ENCODE peak calls at places on chromosomes 4 and X, in five cellular contexts. One of them, this sample, is unnamed. For H3K4me1 and H3K27me3, the result is how much of the 10 kb centered on the place peaks cover.

GRCh38 chr4:17512973-17513665 is 1.2 kb upstream of the QDPR start:
- DNase-seq in uterus: no peak
- DNase-seq in lower lobe of right lung: no peak
- DNase-seq in effector memory CD4-positive, alpha-beta T cell: no peak
- DNase-seq in IMR-90: no peak
- DNase-seq in this sample: peak

GRCh38 chr4:113394730-113395530 is 345.5 kb downstream of the ANK2 start:
- DNase-seq in uterus: peak
- DNase-seq in lower lobe of right lung: no peak
- DNase-seq in effector memory CD4-positive, alpha-beta T cell: peak
- DNase-seq in IMR-90: peak
- DNase-seq in this sample: peak

GRCh38 chr4:38075370-38076152 is 115.4 kb downstream of the PTTG2 start:
- DNase-seq in uterus: no peak
- DNase-seq in lower lobe of right lung: no peak
- DNase-seq in effector memory CD4-positive, alpha-beta T cell: no peak
- DNase-seq in IMR-90: peak
- DNase-seq in this sample: peak

GRCh38 chr4:168293386-168293975 is 25.1 kb downstream of the DDX60 start:
- DNase-seq in uterus: no peak
- DNase-seq in lower lobe of right lung: no peak
- DNase-seq in effector memory CD4-positive, alpha-beta T cell: no peak
- DNase-seq in IMR-90: no peak
- DNase-seq in this sample: no peak

GRCh38 chr4:173334891-173335754 is 965 bp upstream of the HMGB2 start:
- DNase-seq in uterus: peak
- DNase-seq in lower lobe of right lung: peak
- DNase-seq in effector memory CD4-positive, alpha-beta T cell: peak
- DNase-seq in IMR-90: peak
- DNase-seq in this sample: peak

GRCh38 chr4:182018691-182019090 is 224.5 kb upstream of the TENM3 start:
- DNase-seq in uterus: no peak
- DNase-seq in lower lobe of right lung: no peak
- DNase-seq in effector memory CD4-positive, alpha-beta T cell: no peak
- DNase-seq in IMR-90: no peak
- DNase-seq in this sample: no peak

GRCh38 chrX:155259752-155260151 is 4.5 kb downstream of the RAB39B start:
- DNase-seq in uterus: no peak
- DNase-seq in lower lobe of right lung: no peak
- DNase-seq in effector memory CD4-positive, alpha-beta T cell: no peak
- DNase-seq in IMR-90: no peak
- DNase-seq in this sample: no peak

GRCh38 chr4:88659061-88659889 is 38.4 kb downstream of the NAP1L5 start:
- DNase-seq in uterus: peak
- DNase-seq in lower lobe of right lung: no peak
- DNase-seq in effector memory CD4-positive, alpha-beta T cell: no peak
- DNase-seq in IMR-90: peak
- DNase-seq in this sample: peak

GRCh38 chr4:17967078-17967477 is 54.5 kb downstream of the LCORL start:
- DNase-seq in uterus: no peak
- DNase-seq in lower lobe of right lung: no peak
- DNase-seq in effector memory CD4-positive, alpha-beta T cell: no peak
- DNase-seq in IMR-90: no peak
- DNase-seq in this sample: no peak

GRCh38 chr4:6079965-6080364 is 61.7 kb upstream of the C4orf50 start:
- DNase-seq in uterus: no peak
- DNase-seq in lower lobe of right lung: no peak
- DNase-seq in effector memory CD4-positive, alpha-beta T cell: no peak
- DNase-seq in IMR-90: no peak
- DNase-seq in this sample: no peak

DNA sequence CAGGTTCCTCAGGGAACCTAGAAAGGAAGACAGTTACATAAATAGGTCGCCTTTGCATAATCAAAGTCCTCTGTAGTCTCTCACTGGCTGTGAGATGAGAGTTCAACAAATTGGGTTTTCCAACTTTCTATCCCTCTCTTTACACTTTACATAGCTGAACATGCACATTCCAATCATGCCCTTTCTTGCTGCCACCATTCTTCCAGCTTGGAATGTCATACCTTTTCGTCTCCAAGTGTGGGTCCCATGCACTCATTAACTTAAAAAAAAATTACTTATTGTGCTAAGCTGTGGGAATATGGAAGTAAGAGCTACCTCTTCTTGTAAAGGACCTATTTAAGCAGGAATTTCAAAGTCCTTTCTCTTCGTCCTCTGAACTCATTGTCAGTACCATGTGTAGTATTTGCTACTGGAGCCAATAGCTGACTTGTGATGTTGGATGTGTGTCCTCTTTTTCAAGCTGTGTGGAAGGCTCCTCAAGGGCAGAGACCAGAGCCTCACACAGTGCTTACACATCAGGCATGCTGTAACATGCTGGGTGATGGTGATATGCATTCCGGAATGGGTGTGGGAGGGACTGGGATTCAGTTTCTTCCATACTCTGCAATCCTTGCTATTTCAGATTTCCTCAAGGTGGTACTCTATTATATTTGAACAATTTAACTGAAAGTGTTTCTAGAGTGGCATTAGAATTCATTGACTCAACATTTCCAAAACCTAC is 7.1 kb downstream of the ENOPH1 start:
- DNase-seq in uterus: no peak
- DNase-seq in lower lobe of right lung: no peak
- DNase-seq in effector memory CD4-positive, alpha-beta T cell: no peak
- DNase-seq in IMR-90: peak
- DNase-seq in this sample: peak
- H3K4me1 ChIP-seq in uterus: under half
- H3K4me1 ChIP-seq in lower lobe of right lung: under half
- H3K4me1 ChIP-seq in effector memory CD4-positive, alpha-beta T cell: under half
- H3K4me1 ChIP-seq in IMR-90: under half
- H3K4me1 ChIP-seq in this sample: under half

GRCh38 chrX:15737957-15738685 is at the start of gene CA5B:
- DNase-seq in uterus: peak
- DNase-seq in lower lobe of right lung: peak
- DNase-seq in effector memory CD4-positive, alpha-beta T cell: peak
- DNase-seq in IMR-90: peak
- DNase-seq in this sample: peak
- H3K27ac ChIP-seq in uterus: peak
- H3K27ac ChIP-seq in lower lobe of right lung: peak
- H3K27ac ChIP-seq in effector memory CD4-positive, alpha-beta T cell: peak
- H3K27ac ChIP-seq in IMR-90: no peak
- H3K27ac ChIP-seq in this sample: no peak

GRCh38 chrX:100411802-100412333 is 1.8 kb upstream of the PCDH19 start:
- DNase-seq in uterus: no peak
- DNase-seq in lower lobe of right lung: no peak
- DNase-seq in effector memory CD4-positive, alpha-beta T cell: no peak
- DNase-seq in IMR-90: no peak
- DNase-seq in this sample: no peak

GRCh38 chrX:100410083-100410590 is at the start of gene PCDH19:
- DNase-seq in uterus: peak
- DNase-seq in lower lobe of right lung: peak
- DNase-seq in effector memory CD4-positive, alpha-beta T cell: no peak
- DNase-seq in IMR-90: peak
- DNase-seq in this sample: no peak

GRCh38 chrX:100409316-100410082 is 574 bp downstream of the PCDH19 start:
- DNase-seq in uterus: no peak
- DNase-seq in lower lobe of right lung: no peak
- DNase-seq in effector memory CD4-positive, alpha-beta T cell: no peak
- DNase-seq in IMR-90: no peak
- DNase-seq in this sample: no peak

GRCh38 chrX:100413231-100413630 is 3.2 kb upstream of the PCDH19 start:
- DNase-seq in uterus: no peak
- DNase-seq in lower lobe of right lung: no peak
- DNase-seq in effector memory CD4-positive, alpha-beta T cell: no peak
- DNase-seq in IMR-90: peak
- DNase-seq in this sample: peak

DNA sequence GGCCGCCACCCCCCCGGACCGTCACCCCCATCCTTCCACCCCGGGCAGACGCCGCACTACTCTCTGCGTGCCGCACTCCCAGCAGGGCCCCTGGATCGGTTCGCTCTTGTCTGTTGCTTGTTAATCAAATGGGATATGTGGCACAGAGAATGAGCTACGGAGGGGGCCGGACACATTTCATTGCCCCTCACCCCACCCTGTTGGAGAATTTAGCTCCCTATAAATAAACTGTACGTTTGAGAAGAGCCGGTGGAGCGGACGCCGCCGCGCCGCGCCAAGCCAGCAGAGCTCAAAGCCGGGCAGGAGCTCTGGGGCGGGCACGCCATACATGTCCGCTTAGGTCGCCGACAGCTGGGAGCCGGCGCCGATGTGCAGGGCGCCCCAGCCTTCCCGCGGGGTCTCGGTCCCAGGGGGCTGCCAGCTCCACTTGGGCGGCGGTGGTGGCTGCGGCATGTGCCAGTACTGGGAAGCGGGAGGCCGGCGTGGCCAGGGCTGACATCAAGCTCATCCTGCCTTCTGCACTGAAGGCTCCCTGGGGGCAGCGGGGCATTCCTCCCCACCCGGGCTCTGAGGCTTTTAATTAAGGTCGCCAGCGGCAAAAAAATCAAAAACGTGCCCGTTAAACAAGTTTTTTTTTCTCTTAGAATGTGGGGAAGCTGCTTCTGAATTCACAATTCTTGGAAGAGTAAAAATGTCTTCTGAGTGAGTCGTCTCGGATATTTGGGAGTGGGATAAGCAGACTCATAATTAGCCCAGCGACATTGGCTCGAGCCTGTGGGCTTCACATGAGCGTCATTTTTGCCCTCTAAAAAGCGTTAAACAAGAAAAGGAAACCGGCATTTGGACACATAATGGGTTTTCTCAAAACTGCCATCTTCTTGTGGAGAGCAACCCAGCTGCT is 1.1 kb upstream of the PCDH19 start:
- DNase-seq in uterus: no peak
- DNase-seq in lower lobe of right lung: no peak
- DNase-seq in effector memory CD4-positive, alpha-beta T cell: no peak
- DNase-seq in IMR-90: no peak
- DNase-seq in this sample: no peak
- H3K27me3 ChIP-seq in uterus: under half
- H3K27me3 ChIP-seq in lower lobe of right lung: under half
- H3K27me3 ChIP-seq in effector memory CD4-positive, alpha-beta T cell: under half
- H3K27me3 ChIP-seq in IMR-90: under half
- H3K27me3 ChIP-seq in this sample: half or more

GRCh38 chr4:4948370-4948769 is 70.9 kb downstream of the CYTL1 start:
- DNase-seq in uterus: no peak
- DNase-seq in lower lobe of right lung: no peak
- DNase-seq in effector memory CD4-positive, alpha-beta T cell: no peak
- DNase-seq in IMR-90: no peak
- DNase-seq in this sample: no peak
- H3K4me1 ChIP-seq in uterus: under half
- H3K4me1 ChIP-seq in lower lobe of right lung: under half
- H3K4me1 ChIP-seq in effector memory CD4-positive, alpha-beta T cell: under half
- H3K4me1 ChIP-seq in IMR-90: under half
- H3K4me1 ChIP-seq in this sample: under half

GRCh38 chr4:54446556-54446955 is 211.2 kb upstream of the KIT start:
- DNase-seq in uterus: no peak
- DNase-seq in lower lobe of right lung: no peak
- DNase-seq in effector memory CD4-positive, alpha-beta T cell: no peak
- DNase-seq in IMR-90: no peak
- DNase-seq in this sample: no peak
- H3K27ac ChIP-seq in uterus: no peak
- H3K27ac ChIP-seq in lower lobe of right lung: no peak
- H3K27ac ChIP-seq in effector memory CD4-positive, alpha-beta T cell: no peak
- H3K27ac ChIP-seq in IMR-90: no peak
- H3K27ac ChIP-seq in this sample: no peak

This sample was measured in foreskin keratinocyte.